ENCODE peak calls at places on chromosomes 4 and X, in eight cellular contexts. R is A549, B is ovary, P is stomach, Y is GM12878, X is heart left ventricle, G is vagina, L is SK-N-SH. Q is an unnamed sample.

GRCh38 chr4:1536579-1537409 is 130.6 kb upstream of the NKX1-1 start:
- DNase-seq in R (no peak), B (no peak), P (no peak), Y (no peak), X (no peak), G (no peak), L (no peak), Q (no peak)

GRCh38 chrX:73913580-73913979 is 350.6 kb downstream of the CHIC1 start:
- DNase-seq in R (no peak), B (no peak), P (no peak), Y (no peak), X (no peak), G (no peak), L (no peak), Q (no peak)

GRCh38 chr4:145182212-145182611 is 1.8 kb upstream of the OTUD4 start:
- DNase-seq in R (no peak), B (no peak), P (no peak), Y (no peak), X (no peak), G (no peak), L (no peak), Q (no peak)

GRCh38 chr4:84917087-84917821 is 49.2 kb downstream of the WDFY3 start:
- DNase-seq in R (no peak), B (no peak), P (no peak), Y (no peak), X (no peak), G (no peak), L (no peak), Q (no peak)

GRCh38 chr4:3746701-3747581 is 19.2 kb upstream of the ADRA2C start:
- DNase-seq in R (no peak), B (no peak), P (no peak), Y (no peak), X (no peak), G (no peak), L (no peak), Q (no peak)

GRCh38 chr4:170697045-170697444 is 607.3 kb upstream of the AADAT start:
- DNase-seq in R (no peak), B (no peak), P (no peak), Y (no peak), X (no peak), G (no peak), L (no peak), Q (no peak)

GRCh38 chr4:150308824-150309472 is 230.7 kb downstream of the DCLK2 start:
- DNase-seq in R (no peak), B (no peak), P (no peak), Y (no peak), X (no peak), G (no peak), L (no peak), Q (no peak)

GRCh38 chr4:82648356-82648755 is 86.6 kb upstream of the TMEM150C start:
- DNase-seq in R (no peak), B (no peak), P (no peak), Y (no peak), X (no peak), G (no peak), L (no peak), Q (no peak)

GRCh38 chr4:81447551-81448266 is 24.0 kb downstream of the RASGEF1B start:
- DNase-seq in R (no peak), B (no peak), P (no peak), Y (no peak), X (no peak), G (no peak), L (no peak), Q (no peak)

GRCh38 chr4:140755811-140756291 is 334 bp downstream of the TBC1D9 start:
- DNase-seq in R (peak; percentile 28), B (peak; percentile 51), P (peak; percentile 63), Y (no peak), X (peak; percentile 78), G (no peak), L (peak; percentile 81), Q (peak; percentile 64)

GRCh38 chr4:83108101-83108861 is 6.2 kb downstream of the PLAC8 start:
- DNase-seq in R (no peak), B (no peak), P (no peak), Y (no peak), X (no peak), G (no peak), L (no peak), Q (no peak)

GRCh38 chrX:57677132-57677858 is 2.8 kb downstream of the NLRP2B start:
- DNase-seq in R (no peak), B (no peak), P (no peak), Y (no peak), X (no peak), G (no peak), L (no peak), Q (no peak)

GRCh38 chr4:65391382-65391781 is 278.9 kb downstream of the EPHA5 start:
- DNase-seq in R (no peak), B (no peak), P (no peak), Y (no peak), X (no peak), G (no peak), L (no peak), Q (no peak)

GRCh38 chrX:18755651-18756050 is 48.2 kb downstream of the PPEF1 start:
- DNase-seq in R (no peak), B (no peak), P (no peak), Y (no peak), X (no peak), G (no peak), L (no peak), Q (no peak)

GRCh38 chr4:8847331-8847730 is 24.3 kb downstream of the HMX1 start:
- DNase-seq in R (no peak), B (no peak), P (no peak), Y (no peak), X (peak; percentile 14), G (no peak), L (peak; percentile 10), Q (no peak)

GRCh38 chr4:75843596-75843995 is 58.7 kb downstream of the PPEF2 start:
- DNase-seq in R (no peak), B (no peak), P (no peak), Y (no peak), X (no peak), G (no peak), L (no peak), Q (no peak)

GRCh38 chrX:131831185-131831520 is 191.9 kb upstream of the STK26 start:
- DNase-seq in R (no peak), B (no peak), P (no peak), Y (no peak), X (no peak), G (no peak), L (no peak), Q (no peak)

GRCh38 chrX:6053126-6053625 is 175.5 kb downstream of the NLGN4X start:
- DNase-seq in R (no peak), B (no peak), P (no peak), Y (no peak), X (no peak), G (no peak), L (no peak), Q (no peak)

GRCh38 chrX:42930951-42931350 is 153.0 kb upstream of the PPP1R2C start:
- DNase-seq in R (no peak), B (no peak), P (no peak), Y (no peak), X (no peak), G (no peak), L (no peak), Q (no peak)

GRCh38 chrX:115494133-115494532 is 66.8 kb upstream of the PLS3 start:
- DNase-seq in R (no peak), B (no peak), P (no peak), Y (no peak), X (no peak), G (no peak), L (no peak), Q (no peak)

GRCh38 chr4:148216866-148217814 is 225.1 kb downstream of the NR3C2 start:
- DNase-seq in R (no peak), B (no peak), P (no peak), Y (peak; percentile 41), X (no peak), G (no peak), L (no peak), Q (no peak)

GRCh38 chr4:4423706-4424498 is 37.0 kb downstream of the NSG1 start:
- DNase-seq in R (no peak), B (no peak), P (no peak), Y (no peak), X (no peak), G (peak; percentile 40), L (no peak), Q (no peak)

GRCh38 chr4:56243107-56243506 is 144.2 kb downstream of the AASDH start:
- DNase-seq in R (no peak), B (no peak), P (no peak), Y (no peak), X (no peak), G (no peak), L (no peak), Q (no peak)

GRCh38 chr4:98864560-98864959 is 64.4 kb downstream of the EIF4E start:
- DNase-seq in R (no peak), B (no peak), P (no peak), Y (no peak), X (no peak), G (no peak), L (no peak), Q (no peak)
- TF ChIP-seq CTCF in R (no peak), B (no peak), P (no peak), Y (no peak), X (no peak), G (no peak), L (no peak), Q (no peak)

DNA sequence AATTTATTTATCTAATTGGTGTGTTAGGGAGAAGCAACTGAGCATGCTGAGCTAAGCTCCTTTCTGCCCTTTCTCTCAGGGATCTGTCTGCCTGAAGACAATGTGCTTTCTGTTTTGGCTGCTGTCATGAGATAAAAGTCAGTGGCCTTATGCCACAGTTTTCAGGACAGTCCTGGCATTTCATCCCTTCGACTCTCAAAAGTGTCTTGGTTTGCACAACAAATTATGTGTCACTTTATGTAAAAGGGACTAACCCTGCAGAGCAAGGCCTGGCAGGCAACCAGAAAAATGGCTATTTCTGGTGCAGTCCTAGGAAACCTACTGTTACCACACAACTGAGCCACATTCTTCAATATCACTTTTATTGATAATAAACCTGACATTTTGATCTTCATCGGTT is 96.1 kb upstream of the PTPN13 start:
- DNase-seq in R (no peak), B (no peak), P (no peak), Y (no peak), X (no peak), G (no peak), L (no peak), Q (peak; percentile 79)
- H3K4me1 ChIP-seq in R (peaks cover 23% of the 10 kb centered on the region), B (no peaks in the 10 kb centered on the region), P (peaks cover 14% of the 10 kb centered on the region), Y (no peaks in the 10 kb centered on the region), X (peaks cover 13% of the 10 kb centered on the region), G (peaks cover 17% of the 10 kb centered on the region), L (peaks cover 20% of the 10 kb centered on the region), Q (no peaks in the 10 kb centered on the region)

GRCh38 chrX:35726176-35726575 is 72.0 kb upstream of the MAGEB16 start:
- DNase-seq in R (no peak), B (no peak), P (no peak), Y (no peak), X (no peak), G (no peak), L (no peak), Q (peak; percentile 27)
- TF ChIP-seq CTCF in R (peak; percentile 30), B (no peak), P (no peak), Y (peak; percentile 11), X (no peak), G (no peak), L (peak; percentile 50), Q (no peak)

DNA sequence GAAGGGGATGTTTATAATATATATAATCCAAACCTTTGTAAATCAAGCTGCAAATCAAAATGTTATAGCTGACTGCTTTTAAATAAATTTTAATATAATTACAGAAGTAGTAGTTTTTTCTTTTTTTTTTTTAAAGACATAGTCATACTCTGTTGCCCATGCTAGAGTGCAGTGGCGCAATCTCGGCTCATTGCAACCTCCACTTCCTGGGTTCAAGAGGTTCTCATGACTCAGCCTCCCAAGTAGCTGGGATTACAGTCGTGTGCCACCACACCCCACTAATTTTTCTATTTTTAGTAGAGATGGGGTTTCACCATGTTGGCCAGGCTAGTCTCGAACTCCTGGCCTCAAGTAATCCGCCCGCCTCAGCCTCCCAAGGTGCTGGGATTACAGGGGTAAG is 178.7 kb downstream of the FBXW7 start:
- DNase-seq in R (no peak), B (no peak), P (no peak), Y (no peak), X (no peak), G (no peak), L (no peak), Q (no peak)
- H3K4me1 ChIP-seq in R (peaks cover 40% of the 10 kb centered on the region), B (no peaks in the 10 kb centered on the region), P (peaks cover 7% of the 10 kb centered on the region), Y (peaks cover 10% of the 10 kb centered on the region), X (peaks cover 21% of the 10 kb centered on the region), G (peaks cover 3% of the 10 kb centered on the region), L (peaks cover 6% of the 10 kb centered on the region), Q (peaks cover 8% of the 10 kb centered on the region)

Q was measured in adrenal gland.